ENCODE peak calls at places on chromosomes 12 and 14, in five cellular contexts. E is neuronal stem cell, Z is H9, T is H1, X is mesenchymal stem cell. U is an unnamed sample.

GRCh38 chr12:78928200-78929074 is 63.9 kb downstream of the SYT1 start:
- DNase-seq in E (no peak), Z (no peak), T (no peak), X (peak; percentile 80), U (no peak)

GRCh38 chr12:101935769-101936741 is 58.7 kb downstream of the DRAM1 start:
- DNase-seq in E (no peak), Z (no peak), T (no peak), X (peak; percentile 94), U (peak; percentile 60)

GRCh38 chr14:22095845-22096510 is 422.4 kb upstream of the OR4E1 start:
- DNase-seq in E (no peak), Z (no peak), T (no peak), X (no peak), U (no peak)

GRCh38 chr14:99158646-99159165 is 113.3 kb downstream of the BCL11B start:
- DNase-seq in E (no peak), Z (peak; percentile 18), T (peak; percentile 41), X (no peak), U (no peak)

GRCh38 chr14:60327447-60328331 is 78.7 kb downstream of the PPM1A start:
- DNase-seq in E (no peak), Z (peak; percentile 51), T (peak; percentile 72), X (no peak), U (peak; percentile 12)

GRCh38 chr12:111424189-111424792 is 18.6 kb downstream of the SH2B3 start:
- DNase-seq in E (no peak), Z (no peak), T (no peak), X (no peak), U (no peak)

GRCh38 chr12:32846053-32846452 is 50.5 kb downstream of the PKP2 start:
- DNase-seq in E (no peak), Z (no peak), T (no peak), X (no peak), U (no peak)

GRCh38 chr12:122023339-122024131 is 1.9 kb downstream of the BCL7A start:
- DNase-seq in E (no peak), Z (peak; percentile 68), T (peak; percentile 57), X (peak; percentile 75), U (no peak)

GRCh38 chr14:34099630-34100029 is 148.8 kb upstream of the EGLN3 start:
- DNase-seq in E (no peak), Z (no peak), T (no peak), X (no peak), U (no peak)

GRCh38 chr12:103499571-103499970 is 3.8 kb upstream of the C12orf42 start:
- DNase-seq in E (no peak), Z (no peak), T (no peak), X (no peak), U (no peak)

GRCh38 chr14:49904270-49904669 is 11.4 kb downstream of the ARF6 start:
- DNase-seq in E (no peak), Z (no peak), T (no peak), X (no peak), U (no peak)

GRCh38 chr12:58920102-58920955 is at the start of gene LRIG3:
- DNase-seq in E (peak; percentile 85), Z (peak; percentile 85), T (peak; percentile 83), X (peak; percentile 95), U (peak; percentile 65)

GRCh38 chr14:88868558-88869159 is 44.2 kb downstream of the TTC8 start:
- DNase-seq in E (no peak), Z (no peak), T (no peak), X (no peak), U (no peak)

GRCh38 chr14:101709962-101710891 is 51.3 kb upstream of the PPP2R5C start:
- DNase-seq in E (no peak), Z (peak; percentile 88), T (no peak), X (no peak), U (no peak)

GRCh38 chr14:61678966-61679365 is 16.3 kb upstream of the HIF1A start:
- DNase-seq in E (peak; percentile 54), Z (peak; percentile 69), T (no peak), X (no peak), U (peak; percentile 90)

GRCh38 chr12:93380480-93381121 is 2.9 kb downstream of the NUDT4 start:
- DNase-seq in E (no peak), Z (no peak), T (no peak), X (peak; percentile 44), U (no peak)

GRCh38 chr14:23102801-23103200 is 2.0 kb downstream of the CIROP start:
- DNase-seq in E (no peak), Z (no peak), T (no peak), X (no peak), U (no peak)

GRCh38 chr14:38199768-38200167 is 7.9 kb upstream of the SSTR1 start:
- DNase-seq in E (no peak), Z (no peak), T (no peak), X (no peak), U (no peak)

GRCh38 chr14:38197001-38197760 is 10.5 kb upstream of the SSTR1 start:
- DNase-seq in E (no peak), Z (no peak), T (no peak), X (no peak), U (peak; percentile 3)

GRCh38 chr14:38199076-38199475 is 8.6 kb upstream of the SSTR1 start:
- DNase-seq in E (no peak), Z (peak; percentile 59), T (no peak), X (no peak), U (no peak)

GRCh38 chr14:38197761-38198345 is 9.9 kb upstream of the SSTR1 start:
- DNase-seq in E (no peak), Z (no peak), T (no peak), X (no peak), U (no peak)

DNA sequence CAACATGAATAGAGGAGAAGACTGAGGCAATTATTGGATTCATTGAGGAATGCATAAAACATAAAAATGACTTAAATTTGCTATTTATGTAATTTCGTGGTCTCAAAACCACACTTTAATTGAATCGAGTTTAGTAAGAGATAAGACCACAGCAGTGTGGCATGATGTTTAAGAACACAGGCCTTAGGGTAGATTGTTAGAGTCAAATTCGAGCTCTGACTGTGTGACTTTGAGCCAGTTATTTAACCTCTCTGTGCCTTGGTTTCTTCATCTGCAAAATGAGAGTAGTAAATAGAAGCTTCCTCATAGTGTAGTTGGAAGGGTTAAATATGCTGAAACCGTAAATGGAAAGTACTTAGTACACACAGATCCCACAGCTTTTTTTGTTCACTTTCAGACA is 9.3 kb upstream of the SSTR1 start:
- DNase-seq in E (no peak), Z (no peak), T (no peak), X (no peak), U (no peak)
- H2BK12ac ChIP-seq in E (no peak overlapping the region), Z (no peak overlapping the region), T (no peak overlapping the region), X (no peak overlapping the region), U (no peak overlapping the region)

GRCh38 chr14:105087308-105087962 is 22.2 kb upstream of the GPR132 start:
- DNase-seq in E (no peak), Z (peak; percentile 40), T (peak; percentile 67), X (peak; percentile 38), U (peak; percentile 84)
- H3K18ac ChIP-seq in E (peak overlapping the region; percentile 94), Z (no peak overlapping the region), T (peak overlapping the region; percentile 48), X (peak overlapping the region; percentile 79), U (peak overlapping the region; percentile 93)

GRCh38 chr12:47591795-47592194 is 114.0 kb downstream of the RPAP3 start:
- DNase-seq in E (no peak), Z (no peak), T (no peak), X (no peak), U (no peak)
- H2BK12ac ChIP-seq in E (no peak overlapping the region), Z (no peak overlapping the region), T (no peak overlapping the region), X (no peak overlapping the region), U (no peak overlapping the region)

GRCh38 chr14:86639146-86639545 is 1109.2 kb downstream of the FLRT2 start:
- DNase-seq in E (no peak), Z (no peak), T (no peak), X (no peak), U (no peak)
- H3K18ac ChIP-seq in E (no peak overlapping the region), Z (no peak overlapping the region), T (no peak overlapping the region), X (no peak overlapping the region), U (no peak overlapping the region)

DNA sequence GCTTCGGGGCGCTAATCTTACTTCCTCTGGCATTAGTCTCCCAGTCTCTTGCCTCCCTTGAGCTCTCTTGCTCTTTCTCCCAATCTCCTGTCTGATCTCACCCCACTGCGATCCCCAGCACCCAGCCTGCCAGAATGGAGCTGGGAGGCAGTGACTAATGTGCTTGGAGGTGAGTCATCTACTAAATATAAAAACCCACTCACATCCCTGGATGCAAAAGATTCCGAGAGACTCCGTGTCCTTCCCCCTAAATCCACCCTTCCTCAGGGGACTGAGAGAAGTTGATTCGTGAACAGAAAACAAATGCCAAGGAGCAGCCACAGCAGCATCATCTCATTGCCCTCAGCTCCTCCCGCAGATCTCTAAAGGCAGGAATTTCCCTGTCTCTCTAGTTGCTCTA is 45.7 kb upstream of the KCNA5 start:
- DNase-seq in E (no peak), Z (no peak), T (no peak), X (peak; percentile 24), U (no peak)
- H2BK12ac ChIP-seq in E (no peak overlapping the region), Z (no peak overlapping the region), T (no peak overlapping the region), X (no peak overlapping the region), U (no peak overlapping the region)

GRCh38 chr12:92304335-92305066 is 158.9 kb upstream of the BTG1 start:
- DNase-seq in E (peak; percentile 57), Z (no peak), T (no peak), X (no peak), U (no peak)
- H3K18ac ChIP-seq in E (no peak overlapping the region), Z (no peak overlapping the region), T (no peak overlapping the region), X (no peak overlapping the region), U (no peak overlapping the region)

DNA sequence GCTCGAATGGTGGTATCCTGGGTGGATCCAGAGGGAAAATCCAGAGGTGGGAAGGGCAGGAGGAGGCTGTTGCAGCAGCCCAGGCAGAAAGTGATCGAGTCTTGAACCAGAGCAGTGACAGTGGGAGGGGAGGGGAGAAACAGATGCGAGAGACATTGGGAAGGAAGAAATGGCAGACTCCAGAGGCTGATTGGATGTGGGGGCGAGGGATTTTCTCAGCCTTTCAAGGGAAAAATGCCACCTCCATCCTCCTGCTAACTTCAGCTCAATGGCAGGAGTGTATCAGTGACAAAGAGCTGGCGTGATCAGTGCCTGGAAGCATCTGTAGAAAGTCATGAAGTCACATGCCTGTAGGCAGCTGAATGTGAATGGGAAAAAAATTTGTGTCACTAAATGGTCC is 38.6 kb upstream of the NRXN3 start:
- DNase-seq in E (no peak), Z (no peak), T (no peak), X (no peak), U (no peak)
- H2BK12ac ChIP-seq in E (no peak overlapping the region), Z (no peak overlapping the region), T (peak overlapping the region; percentile 17), X (no peak overlapping the region), U (no peak overlapping the region)

GRCh38 chr14:29558516-29558915 is 369.1 kb downstream of the PRKD1 start:
- DNase-seq in E (no peak), Z (no peak), T (no peak), X (peak; percentile 33), U (no peak)
- H3K18ac ChIP-seq in E (no peak overlapping the region), Z (no peak overlapping the region), T (no peak overlapping the region), X (no peak overlapping the region), U (no peak overlapping the region)

DNA sequence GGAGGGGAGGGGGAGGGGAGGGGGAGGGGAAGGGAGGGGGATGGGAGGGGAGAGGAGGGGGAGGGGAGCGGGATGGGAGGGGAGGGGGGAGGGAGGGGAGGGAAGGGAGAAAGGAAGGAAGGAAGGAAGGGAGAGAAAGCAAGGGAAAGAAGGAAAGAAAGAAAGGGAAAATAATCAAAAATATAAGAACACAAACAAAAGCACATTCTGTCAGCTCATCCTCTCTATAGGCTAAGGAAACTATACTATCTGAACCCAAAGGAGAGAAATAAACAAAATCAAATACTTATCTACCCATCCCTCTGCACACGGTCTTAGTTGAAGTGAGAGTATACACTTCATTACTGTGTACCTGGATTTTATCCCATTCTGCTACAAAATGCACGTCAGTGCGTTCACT is 26.9 kb downstream of the MANSC1 start:
- DNase-seq in E (no peak), Z (no peak), T (no peak), X (no peak), U (no peak)
- H2BK12ac ChIP-seq in E (no peak overlapping the region), Z (no peak overlapping the region), T (no peak overlapping the region), X (no peak overlapping the region), U (no peak overlapping the region)